ENCODE peak calls at places on chromosome 11, in four cellular contexts. J is foreskin fibroblast, Z is OCI-LY7, Y is adrenal gland. T is an unnamed sample.
A peak's percentile ranks its signal among the peaks of the same experiment; 100 is the strongest.

GRCh38 chr11:19890308-19890707 is 177.7 kb downstream of the NAV2 start:
- DNase-seq in Y (no peak), J (peak; percentile 82), Z (no peak), T (no peak)

GRCh38 chr11:47552086-47552580 is 799 bp downstream of the CELF1 start:
- DNase-seq in J (peak; percentile 49), Y (no peak), Z (peak; percentile 42), T (peak; percentile 32)

GRCh38 chr11:11065396-11065795 is 207.5 kb upstream of the ZBED5 start:
- DNase-seq in Y (no peak), Z (no peak), J (no peak), T (no peak)

GRCh38 chr11:128061321-128061871 is 526.0 kb downstream of the ETS1 start:
- DNase-seq in Z (no peak), Y (no peak), J (peak; percentile 42), T (no peak)

GRCh38 chr11:12330491-12331231 is 46.7 kb upstream of the PARVA start:
- DNase-seq in J (peak; percentile 22), Z (no peak), Y (no peak), T (no peak)

GRCh38 chr11:100010393-100010792 is 676.7 kb upstream of the ARHGAP42 start:
- DNase-seq in Z (no peak), J (no peak), Y (no peak), T (peak; percentile 9)

GRCh38 chr11:118045191-118045590 is 31.7 kb upstream of the TMPRSS4 start:
- DNase-seq in Z (no peak), Y (no peak), J (no peak), T (no peak)

GRCh38 chr11:11860103-11860979 is 18.6 kb downstream of the USP47 start:
- DNase-seq in Y (no peak), J (peak; percentile 22), Z (no peak), T (no peak)

GRCh38 chr11:58905716-58906547 is 33.4 kb upstream of the GLYATL1 start:
- DNase-seq in Y (no peak), Z (no peak), J (peak; percentile 93), T (no peak)

GRCh38 chr11:36376315-36376887 is 80.3 kb downstream of the PRR5L start:
- DNase-seq in Y (peak; percentile 23), J (peak; percentile 30), Z (no peak), T (no peak)

GRCh38 chr11:8962827-8963226 is 1.4 kb downstream of the TMEM9B start:
- DNase-seq in Y (no peak), J (no peak), Z (no peak), T (no peak)
- H3K4me3 ChIP-seq in Y (no peak overlapping the region), J (peak overlapping the region; percentile 87), Z (peak overlapping the region; percentile 88), T (peak overlapping the region; percentile 73)

GRCh38 chr11:27455667-27456066 is 16.9 kb downstream of the LGR4 start:
- DNase-seq in Z (no peak), J (no peak), Y (no peak), T (no peak)

GRCh38 chr11:27459191-27459590 is 13.4 kb downstream of the LGR4 start:
- DNase-seq in J (no peak), Y (no peak), Z (no peak), T (no peak)

GRCh38 chr11:27458182-27458581 is 14.4 kb downstream of the LGR4 start:
- DNase-seq in Z (no peak), Y (no peak), J (no peak), T (no peak)

GRCh38 chr11:27456140-27456801 is 16.3 kb downstream of the LGR4 start:
- DNase-seq in J (peak; percentile 73), Y (no peak), Z (no peak), T (no peak)

GRCh38 chr11:27456802-27457329 is 15.7 kb downstream of the LGR4 start:
- DNase-seq in J (no peak), Z (no peak), Y (no peak), T (no peak)
- TF ChIP-seq CTCF in J (no peak), Z (no peak), Y (no peak), T (no peak)

DNA sequence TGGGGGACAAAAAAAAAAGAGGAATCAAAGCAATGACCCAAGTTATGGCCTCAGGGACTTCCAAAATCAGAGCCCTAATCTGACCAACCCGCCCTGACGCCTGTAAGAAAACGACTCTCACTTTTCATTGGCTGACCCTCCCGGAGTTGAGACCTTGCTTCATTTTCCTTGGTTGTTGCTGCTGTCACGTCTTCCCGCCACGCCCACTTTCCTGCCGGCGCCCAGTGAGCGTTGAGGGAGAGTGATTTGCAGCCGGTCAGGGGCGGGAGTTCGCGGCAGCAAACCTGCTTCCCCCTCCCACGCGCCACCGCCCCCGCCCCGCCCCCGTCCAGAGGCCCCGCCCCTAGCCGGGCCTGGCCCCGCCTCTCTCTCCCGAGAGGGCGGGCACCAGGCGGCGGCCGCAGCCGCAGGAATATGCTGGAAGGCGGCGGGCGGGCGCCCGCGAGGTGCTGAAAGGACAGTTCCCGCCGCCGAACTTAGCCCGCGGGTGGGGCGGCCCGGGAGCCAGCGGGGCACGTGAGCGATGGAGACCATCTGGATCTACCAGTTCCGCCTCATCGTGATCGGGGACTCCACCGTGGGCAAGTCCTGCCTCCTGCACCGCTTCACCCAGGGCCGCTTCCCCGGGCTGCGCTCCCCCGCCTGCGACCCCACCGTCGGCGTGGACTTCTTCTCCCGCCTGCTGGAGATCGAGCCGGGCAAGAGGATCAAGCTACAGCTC is at the start of gene RAB39A:
- DNase-seq in Y (peak; percentile 95), Z (peak; percentile 97), J (peak; percentile 85), T (peak; percentile 99)
- H3K4me3 ChIP-seq in Y (no peak within 1 kb of the TSS), Z (peak within 1 kb of the TSS; percentile 76), J (peak within 1 kb of the TSS; percentile 38), T (peak within 1 kb of the TSS; percentile 95)

DNA sequence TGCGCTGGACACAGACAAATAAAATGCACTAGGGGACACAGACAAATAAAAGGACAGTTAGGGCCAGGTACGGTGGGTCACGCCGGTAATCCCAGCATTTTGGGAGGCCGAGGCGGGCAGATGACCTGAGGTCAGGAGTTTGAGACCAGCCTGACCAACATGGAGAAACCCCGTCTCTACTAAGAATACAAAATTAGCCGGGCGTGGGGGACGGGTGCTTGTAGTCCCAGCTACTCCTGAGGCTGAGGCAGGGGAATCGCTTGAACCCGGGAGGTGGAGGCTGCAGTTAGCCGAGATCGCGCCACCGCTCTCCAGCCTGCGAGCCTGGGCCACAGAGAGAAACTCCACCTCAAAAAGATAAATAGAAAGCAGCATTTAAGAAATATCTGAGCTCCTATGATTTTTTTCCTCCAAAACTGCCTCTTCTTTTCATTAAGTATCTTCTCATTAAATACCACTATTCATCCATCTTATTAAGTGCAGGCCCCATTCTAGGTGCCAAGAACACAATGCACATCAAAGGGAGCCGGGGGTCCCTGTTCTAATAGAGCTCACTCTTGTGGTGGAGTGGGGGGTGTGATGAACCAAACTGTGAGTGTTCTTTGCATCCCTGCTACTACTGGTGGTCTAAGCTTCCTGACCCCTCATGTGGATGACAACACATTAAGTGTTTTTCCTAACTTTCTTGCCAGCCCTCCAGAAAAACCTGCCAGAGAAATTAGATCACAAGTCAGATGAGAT is 766 bp upstream of the ZNHIT2 start:
- DNase-seq in Y (no peak), J (no peak), Z (no peak), T (no peak)
- TF ChIP-seq CTCF in Y (no peak), J (no peak), Z (no peak), T (no peak)

DNA sequence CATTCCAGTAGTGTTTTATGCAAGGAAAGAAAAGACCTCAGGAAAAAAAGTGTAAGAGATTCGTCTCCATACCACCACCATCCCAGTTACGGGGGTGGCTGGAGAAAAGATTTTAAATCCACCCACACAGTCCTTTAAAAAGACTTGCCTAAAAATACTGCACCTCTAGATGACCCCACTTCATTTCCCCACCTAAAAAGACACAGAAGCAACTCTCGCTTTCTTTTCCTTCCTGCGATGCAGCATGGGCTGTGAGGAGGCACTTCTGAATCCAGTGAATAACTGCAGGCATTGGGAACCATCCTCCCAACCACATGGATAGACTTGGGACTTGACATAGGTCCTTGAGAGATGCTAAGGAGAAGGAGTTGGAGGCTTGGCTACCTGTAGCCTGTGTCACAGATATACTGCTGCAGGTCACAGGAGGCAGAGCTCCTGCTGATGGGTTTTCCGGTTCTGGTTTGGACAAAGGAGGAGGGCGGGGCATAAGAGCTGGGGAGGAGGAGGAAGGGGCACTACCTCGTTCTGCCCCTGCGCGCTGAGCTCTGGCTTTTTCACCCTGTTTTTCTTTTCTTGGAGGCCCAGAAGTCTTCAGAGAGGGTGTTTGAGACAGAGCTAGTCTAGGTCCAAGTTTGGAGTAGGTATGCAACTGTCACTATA is 285.9 kb downstream of the NTM start:
- DNase-seq in Y (no peak), J (no peak), Z (no peak), T (no peak)
- H3K4me3 ChIP-seq in Y (no peak overlapping the region), J (no peak overlapping the region), Z (no peak overlapping the region), T (no peak overlapping the region)

DNA sequence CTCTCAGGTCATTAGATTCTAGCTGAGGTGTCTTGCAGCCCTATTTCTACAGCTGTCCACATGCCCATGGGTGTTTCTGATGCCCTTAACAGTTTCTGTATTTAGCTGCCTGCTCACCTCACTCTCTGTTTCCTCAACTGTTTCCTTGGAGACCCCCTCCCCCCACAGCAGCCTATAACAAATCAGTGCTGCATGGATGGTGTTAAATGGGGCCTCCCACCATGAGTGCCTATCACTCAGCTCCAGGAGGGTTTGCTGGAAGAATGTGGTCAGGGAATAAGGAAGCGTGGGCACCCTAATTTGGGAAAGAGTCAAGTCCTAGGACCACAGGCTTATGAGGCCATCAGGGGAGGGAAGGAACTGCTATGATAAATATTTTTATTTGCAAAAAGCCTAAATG is 8.6 kb downstream of the KLHL35 start:
- DNase-seq in J (no peak), Z (no peak), Y (no peak), T (no peak)
- TF ChIP-seq CTCF in J (no peak), Z (no peak), Y (no peak), T (no peak)

DNA sequence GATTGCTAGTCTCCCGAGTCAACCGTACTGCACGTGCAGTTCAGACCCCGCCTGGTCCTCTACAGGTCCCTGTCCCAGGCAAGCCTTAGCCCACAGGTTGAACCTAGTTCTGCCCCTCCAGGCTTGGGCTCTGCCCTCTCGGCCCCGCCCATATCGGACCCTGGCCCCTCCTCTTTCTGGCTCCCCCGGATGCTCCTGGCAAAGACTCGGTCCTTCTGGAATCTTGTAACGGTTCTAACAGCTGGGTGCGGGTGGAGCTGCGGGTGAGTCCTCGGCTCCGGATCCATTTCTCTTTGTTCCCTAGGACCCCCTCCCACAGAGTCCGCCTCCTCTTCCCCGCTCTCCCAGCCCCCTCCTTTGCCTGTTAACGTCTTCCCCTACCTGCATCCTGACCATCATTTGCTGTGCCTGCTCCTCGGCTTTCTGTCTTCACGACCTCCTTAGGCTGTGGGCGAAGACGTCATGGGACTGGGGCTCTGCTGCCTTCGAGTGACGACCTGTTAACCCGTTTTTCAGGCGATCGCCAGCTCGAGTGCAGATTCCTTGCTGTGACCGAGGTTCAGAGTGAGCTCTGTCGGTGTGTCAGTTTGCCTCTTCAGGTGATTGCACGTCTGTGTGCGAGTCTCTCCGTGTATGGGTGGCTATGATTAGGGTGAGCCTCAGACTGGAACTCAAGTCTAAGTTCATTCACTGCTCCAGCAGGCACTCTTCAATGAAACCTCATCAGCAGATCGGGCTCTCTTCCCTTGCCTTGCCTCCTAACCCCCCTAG is at the start of gene DNHD1:
- DNase-seq in Y (no peak), J (peak; percentile 17), Z (no peak), T (no peak)
- H3K4me3 ChIP-seq in Y (no peak within 1 kb of the TSS), J (no peak within 1 kb of the TSS), Z (no peak within 1 kb of the TSS), T (no peak within 1 kb of the TSS)

GRCh38 chr11:66476173-66476840 is 3.9 kb upstream of the DPP3 start:
- DNase-seq in Y (no peak), J (no peak), Z (no peak), T (no peak)
- TF ChIP-seq CTCF in Y (no peak), J (no peak), Z (no peak), T (no peak)

T was measured in GM12865.